ENCODE peak calls at places on chromosome 21, in four cellular contexts. P is lung, V is pancreas, I is PC-3. A is an unnamed sample.
A peak's percentile ranks its signal among the peaks of the same experiment; 100 is the strongest.

GRCh38 chr21:35438643-35439404 is 389.7 kb upstream of the RUNX1 start:
- DNase-seq in P (no peak), V (peak; percentile 14), I (no peak), A (peak; percentile 1)

GRCh38 chr21:43810505-43811261 is 21.3 kb downstream of the RRP1 start:
- DNase-seq in P (peak; percentile 92), V (peak; percentile 77), I (peak; percentile 88), A (peak; percentile 96)

GRCh38 chr21:38250991-38251418 is 5.8 kb upstream of the KCNJ15 start:
- DNase-seq in P (no peak), V (no peak), I (no peak), A (no peak)

GRCh38 chr21:36859744-36860501 is 106.5 kb downstream of the HLCS start:
- DNase-seq in P (peak; percentile 75), V (peak; percentile 91), I (peak; percentile 93), A (peak; percentile 85)

GRCh38 chr21:43290529-43291346 is 121.9 kb downstream of the CRYAA start:
- DNase-seq in P (no peak), V (no peak), I (no peak), A (no peak)

GRCh38 chr21:21722736-21723135 is 724.5 kb downstream of the NCAM2 start:
- DNase-seq in P (no peak), V (no peak), I (no peak), A (no peak)

GRCh38 chr21:22056904-22057303 is 1058.7 kb downstream of the NCAM2 start:
- DNase-seq in P (no peak), V (no peak), I (no peak), A (no peak)

GRCh38 chr21:43995521-43996105 is 16.5 kb upstream of the TRAPPC10 start:
- DNase-seq in P (no peak), V (no peak), I (no peak), A (no peak)

GRCh38 chr21:37365657-37366487 is 701 bp upstream of the DYRK1A start:
- DNase-seq in P (peak; percentile 60), V (peak; percentile 70), I (peak; percentile 81), A (peak; percentile 87)

GRCh38 chr21:36129219-36129618 is 5.7 kb upstream of the CBR3 start:
- DNase-seq in P (no peak), V (no peak), I (no peak), A (no peak)

GRCh38 chr21:22421416-22422190 is 1423.4 kb downstream of the NCAM2 start:
- DNase-seq in P (no peak), V (no peak), I (no peak), A (no peak)

GRCh38 chr21:36640260-36641244 is 58.4 kb upstream of the SIM2 start:
- DNase-seq in P (no peak), V (no peak), I (peak; percentile 58), A (no peak)

GRCh38 chr21:38402291-38402690 is 96.0 kb downstream of the ERG start:
- DNase-seq in P (no peak), V (no peak), I (no peak), A (no peak)

GRCh38 chr21:27094182-27094948 is 127.5 kb upstream of the ADAMTS5 start:
- DNase-seq in P (no peak), V (no peak), I (no peak), A (no peak)

GRCh38 chr21:34986561-34987533 is 62.3 kb downstream of the RUNX1 start:
- DNase-seq in P (no peak), V (peak; percentile 27), I (peak; percentile 62), A (no peak)

GRCh38 chr21:27570306-27570868 is 603.5 kb upstream of the ADAMTS5 start:
- DNase-seq in P (peak; percentile 39), V (no peak), I (peak; percentile 67), A (no peak)

GRCh38 chr21:38196033-38196432 is 60.8 kb upstream of the KCNJ15 start:
- DNase-seq in P (no peak), V (no peak), I (no peak), A (no peak)

GRCh38 chr21:31548688-31549087 is 110.8 kb upstream of the SOD1 start:
- DNase-seq in P (no peak), V (no peak), I (no peak), A (no peak)

DNA sequence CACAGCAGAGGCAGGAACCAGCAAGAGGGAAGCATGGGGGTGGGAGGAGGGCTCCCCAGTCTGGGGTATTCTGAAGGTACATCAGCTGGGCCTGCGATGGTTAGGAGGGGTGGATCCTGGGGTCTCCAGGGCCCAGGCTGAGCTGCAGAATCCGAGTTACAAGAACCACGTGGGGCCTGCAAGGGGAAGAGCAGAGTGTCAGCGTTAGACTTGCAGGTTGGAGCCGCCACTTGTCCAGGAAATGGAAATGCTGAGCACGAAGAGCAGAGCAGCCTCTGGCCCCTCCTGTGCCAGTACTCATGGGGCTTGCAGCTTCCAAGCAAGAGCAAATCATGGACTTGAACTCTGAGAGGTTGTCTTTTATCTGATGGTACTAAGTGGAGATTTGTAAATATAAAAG is 47.5 kb upstream of the COL6A1 start:
- DNase-seq in P (no peak), V (no peak), I (no peak), A (no peak)
- H3K9me3 ChIP-seq in P (peaks cover 24% of the 10 kb centered on the region), V (no peaks in the 10 kb centered on the region), I (peaks cover 8% of the 10 kb centered on the region), A (no peaks in the 10 kb centered on the region)

GRCh38 chr21:20045197-20045596 is 953.0 kb upstream of the NCAM2 start:
- DNase-seq in P (no peak), V (no peak), I (no peak), A (no peak)

GRCh38 chr21:20040768-20041167 is 957.4 kb upstream of the NCAM2 start:
- DNase-seq in P (no peak), V (no peak), I (peak; percentile 14), A (peak; percentile 4)
- TF ChIP-seq CTCF in P (no peak), V (peak; percentile 19), I (peak; percentile 53), A (peak; percentile 26)

GRCh38 chr21:28975401-28975800 is 17.3 kb downstream of the LTN1 start:
- DNase-seq in P (no peak), V (no peak), I (no peak), A (no peak)

GRCh38 chr21:28974531-28975227 is 18.0 kb downstream of the LTN1 start:
- DNase-seq in P (no peak), V (no peak), I (no peak), A (no peak)

GRCh38 chr21:28971171-28971570 is 21.5 kb downstream of the LTN1 start:
- DNase-seq in P (no peak), V (no peak), I (no peak), A (no peak)

DNA sequence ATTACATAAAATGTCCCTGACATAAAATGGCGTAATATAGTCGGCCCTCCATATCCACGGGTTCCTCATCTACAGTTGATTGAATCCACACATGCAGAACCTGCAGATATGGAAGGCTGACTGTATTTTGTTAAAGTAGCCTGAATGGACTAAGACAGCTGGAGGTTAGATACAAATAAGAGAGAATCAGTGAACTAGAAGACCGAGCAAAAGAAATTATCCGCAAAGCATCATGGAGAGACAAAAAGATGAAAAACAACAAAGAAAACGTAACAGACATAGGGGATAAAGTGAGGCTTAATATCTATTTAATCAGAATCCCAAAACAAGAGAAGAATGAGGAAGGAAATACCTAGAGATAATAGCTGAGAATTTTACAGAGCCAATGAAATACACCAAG is 20.3 kb downstream of the LTN1 start:
- DNase-seq in P (no peak), V (no peak), I (no peak), A (no peak)
- H3K36me3 ChIP-seq in P (peaks cover 19% of the 10 kb centered on the region), V (peaks cover 22% of the 10 kb centered on the region), I (peaks cover 39% of the 10 kb centered on the region), A (peaks cover 2% of the 10 kb centered on the region)

GRCh38 chr21:25373126-25374082 is 233.9 kb downstream of the MRPL39 start:
- DNase-seq in P (no peak), V (no peak), I (peak; percentile 65), A (no peak)
- H3K9me3 ChIP-seq in P (no peaks in the 10 kb centered on the region), V (no peaks in the 10 kb centered on the region), I (no peaks in the 10 kb centered on the region), A (no peaks in the 10 kb centered on the region)

GRCh38 chr21:26001356-26001755 is 169.2 kb downstream of the APP start:
- DNase-seq in P (no peak), V (no peak), I (no peak), A (no peak)
- TF ChIP-seq CTCF in P (no peak), V (no peak), I (peak; percentile 14), A (no peak)

GRCh38 chr21:25709684-25710265 is 24.9 kb downstream of the ATP5PF start:
- DNase-seq in P (no peak), V (no peak), I (no peak), A (no peak)
- H3K36me3 ChIP-seq in P (peaks cover 4% of the 10 kb centered on the region), V (no peaks in the 10 kb centered on the region), I (no peaks in the 10 kb centered on the region), A (no peaks in the 10 kb centered on the region)

DNA sequence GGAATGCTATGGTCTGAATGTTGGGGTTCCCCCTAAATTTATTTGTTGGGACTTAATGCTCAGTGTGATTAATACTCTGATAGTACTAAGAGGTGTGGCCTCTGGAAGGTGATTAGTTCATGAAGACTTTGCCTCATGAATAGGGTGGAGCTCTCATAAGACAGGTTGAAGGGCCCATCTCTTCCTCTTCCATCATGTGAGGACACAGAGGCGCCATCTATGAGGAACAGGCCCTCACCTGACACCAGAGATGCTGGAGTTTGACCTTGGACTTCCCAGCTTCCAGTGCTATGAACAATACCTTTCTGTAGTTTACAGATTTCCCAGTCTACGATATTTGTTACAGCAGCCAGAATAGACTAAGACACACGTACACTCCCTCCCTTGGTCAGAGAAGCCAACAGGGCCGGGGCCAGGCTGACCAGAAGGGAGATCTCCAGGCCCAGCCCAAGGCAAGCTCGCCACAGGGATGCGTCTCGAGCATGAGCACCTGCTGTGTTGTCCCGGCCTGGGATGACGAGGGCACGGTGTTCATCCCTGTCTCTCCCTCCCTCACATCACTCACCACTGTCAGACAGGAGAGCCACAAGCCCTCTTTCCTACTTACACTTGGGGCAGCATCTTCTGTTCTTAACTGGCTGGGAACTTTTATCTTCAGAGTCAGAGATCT is 4.7 kb upstream of the ABCG1 start:
- DNase-seq in P (no peak), V (no peak), I (no peak), A (no peak)
- H3K9me3 ChIP-seq in P (no peaks in the 10 kb centered on the region), V (no peaks in the 10 kb centered on the region), I (no peaks in the 10 kb centered on the region), A (no peaks in the 10 kb centered on the region)

DNA sequence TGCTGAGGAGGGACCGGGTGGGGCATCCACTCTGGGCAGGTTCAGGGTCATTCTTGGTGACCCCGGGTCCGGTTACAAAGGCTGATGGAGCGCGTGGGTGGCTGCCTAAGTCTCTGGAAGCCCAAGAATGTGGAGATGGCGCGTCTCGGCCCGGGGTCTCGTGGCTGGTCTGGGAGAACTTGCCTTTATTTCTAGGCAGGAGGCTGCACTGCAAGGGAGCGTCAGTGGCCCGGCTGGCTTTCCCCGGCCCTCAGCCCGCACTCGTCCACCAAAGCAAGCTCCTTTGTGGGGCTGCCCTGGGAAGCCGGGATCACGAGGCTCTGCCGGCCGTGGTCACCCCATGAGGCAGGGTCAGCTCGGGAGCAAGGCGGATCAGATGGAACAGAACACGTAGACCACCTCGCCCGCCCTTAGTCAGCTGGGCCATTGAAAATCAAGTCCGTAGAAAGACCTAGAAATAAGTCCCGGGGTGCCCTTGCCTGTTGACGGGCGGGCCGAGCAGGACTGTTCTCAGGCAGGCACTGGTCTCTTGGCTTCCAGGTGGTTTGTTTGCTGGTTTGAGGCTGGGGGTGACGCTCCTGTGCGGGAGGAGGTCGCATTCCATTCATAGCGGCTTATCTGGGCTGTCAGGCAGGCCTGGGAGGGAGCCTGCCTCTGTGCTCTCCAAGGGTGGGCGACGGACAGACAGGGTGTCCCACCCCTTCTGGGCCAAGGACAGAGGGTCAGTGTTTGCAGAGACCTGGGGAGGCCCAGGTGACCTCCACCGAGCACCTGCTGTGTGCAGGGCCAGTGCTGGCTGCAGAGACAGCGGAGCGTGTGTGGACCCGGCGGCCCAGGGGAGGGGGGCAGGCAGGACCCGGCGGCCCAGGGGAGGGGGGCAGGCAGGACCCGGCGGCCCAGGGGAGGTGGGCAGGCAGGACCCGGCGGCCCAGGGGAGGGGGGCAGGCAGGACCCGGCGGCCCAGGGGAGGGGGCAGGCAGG is 25.8 kb downstream of the COL18A1 start:
- DNase-seq in P (no peak), V (no peak), I (no peak), A (peak; percentile 88)
- TF ChIP-seq CTCF in P (no peak), V (no peak), I (no peak), A (no peak)

A was measured in Caco-2.